ENCODE peak calls at places on chromosome 14, in nine cellular contexts. F is retina; H is sciatic nerve; W is NCI-H1694; I is NCI-H1092; V is stimulated activated CD4-positive, alpha-beta T cell treated with anti-CD3 and anti-CD28 coated beads, Interleukin-12 subunit alpha, Interleukin-12 subunit beta, amount 100 ng/mL, for 24 hours; S is mammary epithelial cell; Q is mesenteric fat pad; Y is stimulated activated naive B cell treated with anti-CD40 and anti-IgM and Interleukin-4, amounts not matched to agents 10 μg/mL and 1 μg/mL and 100 μg/mL, for 72 hours. G is an unnamed sample.

GRCh38 chr14:20679907-20680306 is 4.5 kb upstream of the RNASE4 start:
- DNase-seq in F (no peak), H (no peak), W (no peak), I (no peak), V (no peak), S (no peak), Q (no peak), Y (no peak), G (peak)

GRCh38 chr14:90987140-90987539 is 73.3 kb downstream of the RPS6KA5 start:
- DNase-seq in F (no peak), H (no peak), W (no peak), I (no peak), V (no peak), S (peak), Q (no peak), Y (no peak), G (no peak)

GRCh38 chr14:69226736-69227135 is 33.2 kb upstream of the GALNT16 start:
- DNase-seq in F (no peak), H (no peak), W (no peak), I (no peak), V (no peak), S (no peak), Q (no peak), Y (no peak), G (no peak)

GRCh38 chr14:92252291-92252690 is 70.7 kb upstream of the SLC24A4 start:
- DNase-seq in F (peak), H (no peak), W (no peak), I (no peak), V (no peak), S (no peak), Q (no peak), Y (no peak), G (no peak)

GRCh38 chr14:24459331-24459730 is 16.8 kb upstream of the SDR39U1 start:
- DNase-seq in F (no peak), H (no peak), W (no peak), I (peak), V (no peak), S (no peak), Q (no peak), Y (no peak), G (no peak)

GRCh38 chr14:81436296-81437138 is 36.4 kb upstream of the STON2 start:
- DNase-seq in F (peak), H (peak), W (peak), I (peak), V (no peak), S (peak), Q (peak), Y (peak), G (peak)

GRCh38 chr14:33951183-33951840 is 438 bp upstream of the EGLN3 start:
- DNase-seq in F (no peak), H (no peak), W (peak), I (no peak), V (no peak), S (no peak), Q (no peak), Y (no peak), G (no peak)

GRCh38 chr14:96053600-96054381 is 14.6 kb downstream of the C14orf132 start:
- DNase-seq in F (peak), H (no peak), W (peak), I (no peak), V (no peak), S (peak), Q (peak), Y (no peak), G (no peak)

GRCh38 chr14:31465113-31465512 is 7.8 kb upstream of the DTD2 start:
- DNase-seq in F (no peak), H (no peak), W (no peak), I (no peak), V (no peak), S (no peak), Q (no peak), Y (no peak), G (no peak)

GRCh38 chr14:92506230-92506629 is 7.4 kb upstream of the RIN3 start:
- DNase-seq in F (no peak), H (no peak), W (no peak), I (no peak), V (no peak), S (no peak), Q (peak), Y (no peak), G (no peak)

GRCh38 chr14:89477391-89477790 is 60.4 kb upstream of the FOXN3 start:
- DNase-seq in F (no peak), H (no peak), W (no peak), I (no peak), V (no peak), S (no peak), Q (no peak), Y (no peak), G (no peak)

GRCh38 chr14:55807059-55807499 is 227.1 kb downstream of the KTN1 start:
- DNase-seq in F (no peak), H (peak), W (no peak), I (peak), V (peak), S (peak), Q (peak), Y (peak), G (no peak)

GRCh38 chr14:51304956-51305355 is 64.9 kb downstream of the TMX1 start:
- DNase-seq in F (no peak), H (no peak), W (no peak), I (no peak), V (no peak), S (peak), Q (no peak), Y (no peak), G (no peak)

GRCh38 chr14:91861091-91861490 is 6.2 kb downstream of the TC2N start:
- DNase-seq in F (no peak), H (no peak), W (no peak), I (no peak), V (no peak), S (no peak), Q (no peak), Y (no peak), G (no peak)

GRCh38 chr14:59267046-59267445 is 78.6 kb downstream of the DAAM1 start:
- DNase-seq in F (no peak), H (no peak), W (no peak), I (no peak), V (no peak), S (peak), Q (no peak), Y (no peak), G (no peak)

GRCh38 chr14:31445703-31446102 is 11.6 kb downstream of the DTD2 start:
- DNase-seq in F (no peak), H (no peak), W (no peak), I (no peak), V (no peak), S (no peak), Q (no peak), Y (no peak), G (no peak)

GRCh38 chr14:53062856-53063255 is 90.3 kb downstream of the DDHD1 start:
- DNase-seq in F (peak), H (no peak), W (no peak), I (no peak), V (no peak), S (no peak), Q (no peak), Y (no peak), G (no peak)

GRCh38 chr14:68784995-68785816 is 7.7 kb downstream of the ZFP36L1 start:
- DNase-seq in F (no peak), H (no peak), W (no peak), I (no peak), V (no peak), S (peak), Q (peak), Y (peak), G (no peak)

GRCh38 chr14:33484264-33484663 is 466.6 kb downstream of the EGLN3 start:
- DNase-seq in F (no peak), H (no peak), W (no peak), I (no peak), V (no peak), S (no peak), Q (no peak), Y (no peak), G (no peak)

GRCh38 chr14:33475623-33476022 is 475.3 kb downstream of the EGLN3 start:
- DNase-seq in F (peak), H (peak), W (peak), I (peak), V (no peak), S (peak), Q (no peak), Y (no peak), G (peak)

GRCh38 chr14:53226553-53226952 is 73.4 kb upstream of the DDHD1 start:
- DNase-seq in F (no peak), H (no peak), W (no peak), I (no peak), V (no peak), S (peak), Q (no peak), Y (no peak), G (no peak)

GRCh38 chr14:45705954-45706353 is 453.0 kb upstream of the MIS18BP1 start:
- DNase-seq in F (no peak), H (no peak), W (no peak), I (no peak), V (no peak), S (no peak), Q (no peak), Y (no peak), G (no peak)

GRCh38 chr14:50061664-50062437 is 54.5 kb downstream of the VCPKMT start:
- DNase-seq in F (peak), H (peak), W (no peak), I (no peak), V (no peak), S (peak), Q (peak), Y (peak), G (no peak)

GRCh38 chr14:105859717-105860614 is 333.6 kb downstream of the TMEM121 start:
- DNase-seq in F (no peak), H (peak), W (no peak), I (no peak), V (no peak), S (no peak), Q (no peak), Y (no peak), G (no peak)

GRCh38 chr14:103002578-103003350 is 54.6 kb downstream of the CDC42BPB start:
- DNase-seq in F (no peak), H (no peak), W (no peak), I (no peak), V (no peak), S (no peak), Q (no peak), Y (no peak), G (no peak)

GRCh38 chr14:28762949-28763313 is 3.7 kb upstream of the FOXG1 start:
- DNase-seq in F (peak), H (no peak), W (no peak), I (no peak), V (no peak), S (no peak), Q (no peak), Y (no peak), G (no peak)

GRCh38 chr14:93984987-93985410 is 8.6 kb upstream of the ASB2 start:
- DNase-seq in F (no peak), H (no peak), W (peak), I (no peak), V (no peak), S (peak), Q (no peak), Y (no peak), G (peak)